ENCODE peak calls at places on chromosome 17, in ten cellular contexts. E is activated CD4-positive, alpha-beta T cell treated with anti-CD3 and anti-CD28 coated beads, Interleukin-2, amount 10 ng/mL, durations not matched to agents 7 days and 5 days; P is WTC11; M is left ventricle myocardium superior; Q is iPS-NIHi11; F is transverse colon; U is stimulated activated CD4-positive, alpha-beta T cell treated with anti-CD3 and anti-CD28 coated beads, Interleukin-4, amount 100 ng/mL, for 4 hours; S is brain microvascular endothelial cell; D is HTR-8/SVneo; Y is bronchial epithelial cell. G is an unnamed sample.

GRCh38 chr17:79400989-79401703 is 209.7 kb downstream of the RBFOX3 start:
- DNase-seq in E (peak; percentile 69), P (peak; percentile 79), M (peak; percentile 77), Q (peak; percentile 95), F (peak; percentile 72), U (peak; percentile 68), S (peak; percentile 57), D (peak; percentile 77), Y (peak; percentile 30), G (peak; percentile 45)

GRCh38 chr17:57955183-57955952 is at the start of gene CUEDC1:
- DNase-seq in E (peak; percentile 62), P (peak; percentile 74), M (peak; percentile 93), Q (peak; percentile 89), F (peak; percentile 82), U (peak; percentile 69), S (peak; percentile 41), D (peak; percentile 79), Y (no peak), G (peak; percentile 53)

GRCh38 chr17:77002103-77003045 is 134.2 kb downstream of the MGAT5B start:
- DNase-seq in E (no peak), P (no peak), M (no peak), Q (peak; percentile 53), F (no peak), U (no peak), S (peak; percentile 75), D (peak; percentile 95), Y (peak; percentile 69), G (no peak)

GRCh38 chr17:17269926-17270773 is 10.9 kb downstream of the COPS3 start:
- DNase-seq in E (peak; percentile 34), P (peak; percentile 50), M (no peak), Q (no peak), F (no peak), U (no peak), S (no peak), D (no peak), Y (peak; percentile 12), G (no peak)

GRCh38 chr17:44209786-44210341 is 9.6 kb downstream of the UBTF start:
- DNase-seq in E (no peak), P (no peak), M (no peak), Q (no peak), F (no peak), U (peak; percentile 35), S (no peak), D (no peak), Y (peak; percentile 66), G (no peak)

GRCh38 chr17:29145289-29146058 is 34.7 kb downstream of the MYO18A start:
- DNase-seq in E (peak; percentile 83), P (peak; percentile 67), M (peak; percentile 68), Q (peak; percentile 57), F (peak; percentile 71), U (peak; percentile 55), S (peak; percentile 67), D (peak; percentile 66), Y (peak; percentile 70), G (peak; percentile 45)

GRCh38 chr17:57370051-57370581 is 113.8 kb downstream of the MSI2 start:
- DNase-seq in E (no peak), P (no peak), M (no peak), Q (no peak), F (no peak), U (no peak), S (peak; percentile 54), D (peak; percentile 84), Y (peak; percentile 97), G (no peak)

GRCh38 chr17:17783825-17784598 is 52.8 kb downstream of the SREBF1 start:
- DNase-seq in E (no peak), P (peak; percentile 55), M (peak; percentile 69), Q (no peak), F (peak; percentile 38), U (peak; percentile 15), S (no peak), D (no peak), Y (no peak), G (no peak)

GRCh38 chr17:77666480-77666879 is 292.0 kb upstream of the TNRC6C start:
- DNase-seq in E (peak; percentile 29), P (no peak), M (no peak), Q (no peak), F (no peak), U (no peak), S (no peak), D (no peak), Y (no peak), G (no peak)

GRCh38 chr17:62720126-62720850 is 87.8 kb downstream of the MARCHF10 start:
- DNase-seq in E (no peak), P (no peak), M (no peak), Q (no peak), F (no peak), U (no peak), S (no peak), D (no peak), Y (peak; percentile 51), G (no peak)

GRCh38 chr17:66753126-66753920 is 81.6 kb upstream of the CACNG5 start:
- DNase-seq in E (no peak), P (no peak), M (no peak), Q (no peak), F (no peak), U (no peak), S (no peak), D (no peak), Y (no peak), G (no peak)

GRCh38 chr17:65366102-65366844 is 195.2 kb downstream of the AXIN2 start:
- DNase-seq in E (no peak), P (no peak), M (no peak), Q (no peak), F (no peak), U (peak; percentile 68), S (no peak), D (no peak), Y (no peak), G (peak; percentile 42)

GRCh38 chr17:13978478-13978877 is 90.8 kb upstream of the COX10 start:
- DNase-seq in E (no peak), P (no peak), M (no peak), Q (no peak), F (no peak), U (no peak), S (no peak), D (no peak), Y (peak; percentile 1), G (no peak)

GRCh38 chr17:78539771-78540170 is 37.4 kb downstream of the DNAH17 start:
- DNase-seq in E (no peak), P (no peak), M (no peak), Q (no peak), F (no peak), U (no peak), S (no peak), D (no peak), Y (no peak), G (no peak)

GRCh38 chr17:38750312-38751121 is 2.0 kb upstream of the PSMB3 start:
- DNase-seq in E (no peak), P (peak; percentile 57), M (no peak), Q (no peak), F (no peak), U (no peak), S (no peak), D (no peak), Y (peak; percentile 32), G (no peak)

GRCh38 chr17:78337244-78338109 is 22.4 kb downstream of the SOCS3 start:
- DNase-seq in E (no peak), P (no peak), M (no peak), Q (no peak), F (peak; percentile 64), U (no peak), S (peak; percentile 94), D (no peak), Y (peak; percentile 94), G (no peak)

GRCh38 chr17:43309505-43310329 is 75.9 kb upstream of the RNU2-1 start:
- DNase-seq in E (no peak), P (no peak), M (no peak), Q (no peak), F (no peak), U (no peak), S (no peak), D (no peak), Y (no peak), G (no peak)

GRCh38 chr17:18377437-18378204 is at the start of gene EVPLL:
- DNase-seq in E (no peak), P (no peak), M (peak; percentile 57), Q (no peak), F (peak; percentile 81), U (no peak), S (no peak), D (no peak), Y (peak; percentile 94), G (no peak)

GRCh38 chr17:66025551-66025950 is 166.4 kb downstream of the CEP112 start:
- DNase-seq in E (no peak), P (no peak), M (no peak), Q (no peak), F (no peak), U (no peak), S (peak; percentile 23), D (no peak), Y (peak; percentile 1), G (no peak)

GRCh38 chr17:16190703-16191360 is 24.5 kb downstream of the NCOR1 start:
- DNase-seq in E (no peak), P (no peak), M (no peak), Q (no peak), F (no peak), U (no peak), S (no peak), D (no peak), Y (no peak), G (no peak)

GRCh38 chr17:336110-337021 is 16.2 kb downstream of the RPH3AL start:
- DNase-seq in E (no peak), P (no peak), M (peak; percentile 81), Q (peak; percentile 60), F (peak; percentile 72), U (peak; percentile 45), S (no peak), D (no peak), Y (no peak), G (peak; percentile 4)